ENCODE peak calls at places on chromosomes 1 and 21, in ten cellular contexts. M, F, E, W, X, J, P, G, C and H are unnamed samples. For H3K9me3 and H3K4me1, the result is how much of the 10 kb centered on the place peaks cover.

GRCh38 chr1:75492011-75492410 is 118.9 kb downstream of the SLC44A5 start:
- DNase-seq in M (no peak), F (no peak), E (no peak), W (no peak), X (no peak), J (no peak), P (no peak), G (no peak), C (no peak), H (no peak)

GRCh38 chr1:150162862-150163706 is 13.4 kb downstream of the PLEKHO1 start:
- DNase-seq in M (peak), F (peak), E (peak), W (peak), X (peak), J (peak), P (peak), G (peak), C (peak), H (peak)

GRCh38 chr1:94142583-94142982 is 21.6 kb upstream of the ABCA4 start:
- DNase-seq in M (no peak), F (no peak), E (no peak), W (no peak), X (no peak), J (no peak), P (no peak), G (no peak), C (no peak), H (no peak)

GRCh38 chr21:15289896-15290841 is 225.4 kb upstream of the NRIP1 start:
- DNase-seq in M (no peak), F (peak), E (peak), W (peak), X (peak), J (peak), P (peak), G (no peak), C (no peak), H (peak)

GRCh38 chr1:223114871-223115270 is 28.2 kb downstream of the TLR5 start:
- DNase-seq in M (no peak), F (no peak), E (no peak), W (no peak), X (no peak), J (no peak), P (no peak), G (no peak), C (peak), H (no peak)

GRCh38 chr1:22518379-22518778 is 44.9 kb upstream of the EPHA8 start:
- DNase-seq in M (no peak), F (no peak), E (no peak), W (no peak), X (no peak), J (no peak), P (no peak), G (no peak), C (no peak), H (no peak)

GRCh38 chr1:230821346-230821745 is 47.0 kb downstream of the C1orf198 start:
- DNase-seq in M (no peak), F (no peak), E (no peak), W (no peak), X (no peak), J (no peak), P (no peak), G (no peak), C (no peak), H (no peak)

GRCh38 chr1:26786437-26787380 is 1.0 kb upstream of the PIGV start:
- DNase-seq in M (peak), F (peak), E (peak), W (peak), X (no peak), J (peak), P (peak), G (peak), C (peak), H (no peak)

GRCh38 chr1:233901495-233901894 is 3.0 kb upstream of the SLC35F3 start:
- DNase-seq in M (no peak), F (no peak), E (no peak), W (no peak), X (no peak), J (no peak), P (no peak), G (no peak), C (no peak), H (no peak)

GRCh38 chr1:94648225-94649007 is 106.9 kb upstream of the F3 start:
- DNase-seq in M (peak), F (peak), E (no peak), W (peak), X (no peak), J (no peak), P (peak), G (no peak), C (peak), H (peak)

GRCh38 chr1:67766117-67766978 is 66.9 kb downstream of the GNG12 start:
- DNase-seq in M (peak), F (no peak), E (no peak), W (peak), X (peak), J (peak), P (no peak), G (peak), C (peak), H (peak)

GRCh38 chr1:223776075-223776814 is 63.9 kb downstream of the CAPN2 start:
- DNase-seq in M (no peak), F (no peak), E (no peak), W (peak), X (no peak), J (no peak), P (no peak), G (no peak), C (no peak), H (no peak)

GRCh38 chr1:21933397-21934248 is 3.5 kb downstream of the HSPG2 start:
- DNase-seq in M (no peak), F (peak), E (peak), W (peak), X (no peak), J (no peak), P (peak), G (no peak), C (peak), H (peak)

GRCh38 chr1:52026278-52026677 is 7.3 kb downstream of the KTI12 start:
- DNase-seq in M (no peak), F (no peak), E (no peak), W (no peak), X (no peak), J (no peak), P (no peak), G (no peak), C (no peak), H (no peak)

GRCh38 chr1:112312879-112313278 is 83.1 kb upstream of the CTTNBP2NL start:
- DNase-seq in M (no peak), F (no peak), E (no peak), W (no peak), X (no peak), J (peak), P (no peak), G (no peak), C (no peak), H (no peak)

GRCh38 chr1:64965239-64966157 is 851 bp downstream of the JAK1 start:
- DNase-seq in M (peak), F (peak), E (peak), W (peak), X (peak), J (peak), P (peak), G (peak), C (peak), H (peak)

GRCh38 chr1:36328713-36329112 is 5.3 kb upstream of the EVA1B start:
- DNase-seq in M (no peak), F (no peak), E (no peak), W (no peak), X (no peak), J (no peak), P (peak), G (no peak), C (no peak), H (no peak)

GRCh38 chr1:198909973-198910372 is 271.1 kb downstream of the PTPRC start:
- DNase-seq in M (no peak), F (no peak), E (no peak), W (no peak), X (no peak), J (no peak), P (no peak), G (no peak), C (no peak), H (no peak)

GRCh38 chr1:209751627-209752231 is 4.1 kb upstream of the TRAF3IP3 start:
- DNase-seq in M (no peak), F (no peak), E (no peak), W (no peak), X (no peak), J (no peak), P (no peak), G (no peak), C (no peak), H (no peak)

GRCh38 chr1:163509126-163509525 is 187.4 kb downstream of the NUF2 start:
- DNase-seq in M (no peak), F (no peak), E (no peak), W (no peak), X (no peak), J (no peak), P (no peak), G (no peak), C (no peak), H (no peak)

GRCh38 chr1:36387141-36387949 is 1.6 kb upstream of the STK40 start:
- DNase-seq in M (no peak), F (no peak), E (no peak), W (peak), X (peak), J (peak), P (no peak), G (peak), C (peak), H (no peak)

GRCh38 chr1:39960461-39960958 is 5.6 kb downstream of the MFSD2A start:
- DNase-seq in M (no peak), F (peak), E (no peak), W (no peak), X (no peak), J (no peak), P (peak), G (peak), C (no peak), H (peak)

GRCh38 chr1:239274242-239274830 is 112.0 kb upstream of the CHRM3 start:
- DNase-seq in M (no peak), F (no peak), E (no peak), W (no peak), X (no peak), J (no peak), P (no peak), G (no peak), C (no peak), H (no peak)

GRCh38 chr1:179353546-179353945 is 12.2 kb upstream of the AXDND1 start:
- DNase-seq in M (peak), F (no peak), E (no peak), W (peak), X (no peak), J (no peak), P (no peak), G (no peak), C (peak), H (no peak)

GRCh38 chr1:46133181-46133658 is 791 bp upstream of the PIK3R3 start:
- DNase-seq in M (no peak), F (no peak), E (no peak), W (no peak), X (no peak), J (no peak), P (no peak), G (peak), C (no peak), H (no peak)

GRCh38 chr1:240190881-240191385 is 99.2 kb downstream of the FMN2 start:
- DNase-seq in M (no peak), F (no peak), E (no peak), W (peak), X (no peak), J (peak), P (peak), G (no peak), C (peak), H (no peak)

GRCh38 chr1:166145496-166145895 is 21.3 kb downstream of the FAM78B start:
- DNase-seq in M (no peak), F (no peak), E (no peak), W (no peak), X (no peak), J (no peak), P (no peak), G (no peak), C (no peak), H (no peak)

GRCh38 chr1:245578306-245578705 is 423.5 kb downstream of the KIF26B start:
- DNase-seq in M (no peak), F (no peak), E (no peak), W (no peak), X (no peak), J (no peak), P (no peak), G (no peak), C (no peak), H (no peak)

GRCh38 chr1:215160351-215160750 is 77.8 kb downstream of the KCNK2 start:
- DNase-seq in M (no peak), F (no peak), E (no peak), W (no peak), X (no peak), J (no peak), P (no peak), G (no peak), C (no peak), H (no peak)

GRCh38 chr1:145977486-145978476 is 13.3 kb downstream of the POLR3GL start:
- DNase-seq in M (peak), F (peak), E (peak), W (peak), X (peak), J (peak), P (peak), G (peak), C (peak), H (peak)

GRCh38 chr1:33343539-33343938 is 22.6 kb upstream of the A3GALT2 start:
- DNase-seq in M (no peak), F (no peak), E (no peak), W (no peak), X (no peak), J (no peak), P (no peak), G (no peak), C (no peak), H (no peak)

GRCh38 chr1:54442185-54442584 is 36.0 kb upstream of the SSBP3 start:
- DNase-seq in M (no peak), F (peak), E (no peak), W (no peak), X (no peak), J (no peak), P (no peak), G (no peak), C (no peak), H (no peak)

GRCh38 chr1:93722081-93723031 is 40.7 kb upstream of the BCAR3 start:
- DNase-seq in M (no peak), F (no peak), E (no peak), W (no peak), X (peak), J (peak), P (no peak), G (no peak), C (no peak), H (no peak)

GRCh38 chr21:15221799-15222386 is 157.1 kb upstream of the NRIP1 start:
- DNase-seq in M (peak), F (peak), E (peak), W (peak), X (peak), J (peak), P (peak), G (no peak), C (no peak), H (no peak)

DNA sequence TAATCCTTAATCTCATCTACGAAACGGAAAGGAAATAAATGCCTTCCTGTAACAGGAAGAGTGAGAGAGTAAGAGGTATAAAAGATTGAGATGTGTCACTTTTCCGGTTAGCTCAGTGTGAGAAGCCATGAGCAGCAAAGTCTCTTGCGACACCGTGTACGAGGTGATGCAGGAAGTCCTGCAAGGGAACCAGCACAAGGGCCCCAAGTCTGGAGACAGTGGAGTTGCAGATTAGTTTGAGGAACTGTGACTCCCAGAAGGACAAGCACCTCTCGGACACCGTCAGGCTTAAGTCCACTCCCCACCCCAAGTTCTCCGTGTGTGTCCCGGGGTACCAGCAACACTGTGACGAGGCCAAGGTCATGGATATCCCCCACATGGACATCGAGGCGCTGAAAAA is 592.3 kb upstream of the ADGRL2 start:
- DNase-seq in M (no peak), F (no peak), E (no peak), W (no peak), X (no peak), J (no peak), P (no peak), G (no peak), C (no peak), H (no peak)
- H3K27ac ChIP-seq in M (no peak), F (no peak), E (no peak), W (no peak), X (no peak), J (no peak), P (no peak), G (no peak), C (no peak), H (no peak)

GRCh38 chr1:2808386-2808705 is 6.9 kb upstream of the TTC34 start:
- DNase-seq in M (no peak), F (no peak), E (no peak), W (no peak), X (no peak), J (no peak), P (no peak), G (no peak), C (no peak), H (no peak)
- H3K9me3 ChIP-seq in M (under half), F (under half), E (half or more), W (under half), X (under half), J (under half), P (under half), G (under half), C (under half), H (under half)

GRCh38 chr1:110878993-110879392 is 6.0 kb downstream of the CD53 start:
- DNase-seq in M (no peak), F (no peak), E (no peak), W (no peak), X (no peak), J (no peak), P (no peak), G (no peak), C (no peak), H (no peak)
- H3K4me1 ChIP-seq in M (under half), F (under half), E (under half), W (under half), X (under half), J (under half), P (under half), G (half or more), C (under half), H (under half)

GRCh38 chr1:228988655-228989054 is 253.4 kb downstream of the RHOU start:
- DNase-seq in M (no peak), F (no peak), E (no peak), W (no peak), X (no peak), J (no peak), P (no peak), G (no peak), C (no peak), H (no peak)
- H3K27ac ChIP-seq in M (no peak), F (no peak), E (no peak), W (no peak), X (no peak), J (no peak), P (no peak), G (no peak), C (no peak), H (no peak)

DNA sequence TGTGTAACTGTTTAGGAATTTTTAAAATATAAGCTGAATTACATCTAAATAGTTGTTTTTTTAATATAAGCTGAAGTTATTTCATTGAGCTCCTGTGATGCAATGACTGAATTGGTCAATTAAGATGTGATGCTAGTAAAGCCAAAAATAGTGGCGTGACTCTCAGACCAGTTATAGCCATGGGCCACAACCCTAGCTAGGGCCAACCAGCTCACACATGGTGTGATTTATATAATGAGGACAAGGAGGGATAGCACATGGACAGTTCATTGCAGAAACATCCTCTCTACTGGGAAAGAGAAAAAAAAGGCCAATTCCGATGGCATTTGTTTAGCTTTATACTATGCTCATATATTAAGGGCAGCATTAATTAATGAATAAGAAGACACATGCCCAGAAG is 119.3 kb upstream of the PROX1 start:
- DNase-seq in M (no peak), F (no peak), E (no peak), W (no peak), X (no peak), J (no peak), P (no peak), G (no peak), C (no peak), H (no peak)
- H3K9me3 ChIP-seq in M (under half), F (under half), E (under half), W (under half), X (under half), J (under half), P (under half), G (under half), C (under half), H (under half)

DNA sequence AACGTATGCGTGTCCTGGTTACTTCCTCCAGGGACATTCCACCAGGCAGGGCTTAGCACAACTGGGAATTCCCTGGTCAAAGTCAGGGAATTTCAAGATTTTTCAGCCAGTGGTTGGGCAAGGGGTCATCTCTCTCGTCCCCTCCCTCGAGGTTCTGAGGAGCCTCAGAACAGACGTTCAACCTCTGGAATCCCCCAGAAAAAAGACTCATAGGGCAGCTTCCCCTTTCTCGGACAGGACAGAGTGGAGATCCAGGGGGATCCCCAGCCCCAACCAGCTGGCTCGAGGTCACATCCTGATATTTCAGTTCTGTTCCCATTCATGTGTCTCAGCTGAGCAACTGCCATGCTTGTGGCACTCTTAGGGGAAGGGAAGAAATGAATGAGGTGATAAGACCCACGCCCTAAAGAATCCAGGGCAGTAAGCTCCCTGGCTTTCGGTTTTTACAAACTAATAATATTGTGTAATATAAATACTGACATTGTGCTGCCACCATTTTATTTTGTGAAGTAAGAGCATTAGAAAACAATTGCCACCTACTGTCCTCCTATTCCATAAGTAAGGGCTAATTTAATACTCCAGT is 5.0 kb upstream of the LAD1 start:
- DNase-seq in M (no peak), F (no peak), E (no peak), W (no peak), X (no peak), J (no peak), P (no peak), G (no peak), C (no peak), H (no peak)
- H3K4me1 ChIP-seq in M (under half), F (under half), E (under half), W (under half), X (under half), J (under half), P (under half), G (under half), C (under half), H (under half)

GRCh38 chr1:237041795-237042466 is at the start of gene RYR2:
- DNase-seq in M (no peak), F (no peak), E (peak), W (peak), X (peak), J (peak), P (no peak), G (no peak), C (no peak), H (peak)

GRCh38 chr1:237041461-237041794 is 556 bp upstream of the RYR2 start:
- DNase-seq in M (no peak), F (no peak), E (no peak), W (no peak), X (no peak), J (no peak), P (no peak), G (no peak), C (no peak), H (no peak)

GRCh38 chr1:237042892-237043576 is 1.1 kb downstream of the RYR2 start:
- DNase-seq in M (no peak), F (peak), E (no peak), W (peak), X (peak), J (peak), P (no peak), G (no peak), C (no peak), H (no peak)

GRCh38 chr1:237043846-237044636 is 2.1 kb downstream of the RYR2 start:
- DNase-seq in M (no peak), F (no peak), E (no peak), W (no peak), X (no peak), J (peak), P (no peak), G (no peak), C (no peak), H (no peak)

DNA sequence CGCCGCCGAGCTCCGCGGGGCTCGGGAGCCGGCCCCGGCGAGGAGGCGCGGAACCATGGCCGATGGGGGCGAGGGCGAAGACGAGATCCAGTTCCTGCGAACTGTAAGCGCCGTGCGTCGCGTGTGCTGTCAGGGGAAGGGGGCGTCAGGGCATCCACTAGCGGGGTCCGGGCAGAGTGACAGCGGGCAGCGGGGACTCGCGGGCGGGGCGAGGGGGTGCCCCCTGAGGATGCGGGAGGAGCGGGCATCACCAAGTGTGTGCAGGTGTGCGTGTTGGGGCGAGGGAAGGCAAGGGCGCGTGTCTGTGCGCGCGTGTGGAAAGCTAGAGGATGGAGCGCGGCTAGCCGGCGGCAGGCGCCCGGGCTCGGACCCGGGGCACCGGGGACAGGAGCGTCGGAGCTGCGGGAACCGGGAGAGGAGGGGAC is 495 bp downstream of the RYR2 start:
- DNase-seq in M (no peak), F (no peak), E (no peak), W (peak), X (peak), J (peak), P (no peak), G (no peak), C (no peak), H (peak)
- H3K27ac ChIP-seq in M (peak), F (peak), E (no peak), W (no peak), X (no peak), J (no peak), P (peak), G (no peak), C (no peak), H (no peak)

GRCh38 chr1:192130175-192130574 is 28.1 kb upstream of the RGS18 start:
- DNase-seq in M (no peak), F (no peak), E (no peak), W (no peak), X (no peak), J (no peak), P (no peak), G (no peak), C (no peak), H (no peak)
- H3K9me3 ChIP-seq in M (under half), F (under half), E (under half), W (under half), X (under half), J (under half), P (under half), G (under half), C (under half), H (under half)